ENCODE peak calls at places on chromosomes 3 and 15, in nine cellular contexts. D is ascending aorta; W is fibroblast of the aortic adventitia; R is left lung; B is MM.1S; V is ovary; J is cardiac fibroblast; P is neural progenitor cell; E is CD8-positive, alpha-beta T cell. C is an unnamed sample.

GRCh38 chr3:105662326-105662725 is 206.5 kb downstream of the CBLB start:
- DNase-seq in D (no peak), B (no peak), J (no peak), V (no peak), P (no peak), W (peak), R (no peak), E (no peak), C (no peak)

GRCh38 chr3:115040673-115041286 is 106.3 kb downstream of the ZBTB20 start:
- DNase-seq in P (peak), E (peak), J (peak), B (peak), D (no peak), R (no peak), W (peak), V (no peak), C (no peak)

GRCh38 chr3:5053021-5053831 is 68.9 kb upstream of the ARL8B start:
- DNase-seq in D (no peak), B (no peak), W (peak), J (peak), E (no peak), V (no peak), P (no peak), R (no peak), C (no peak)

GRCh38 chr15:84910928-84911623 is 26.6 kb downstream of the SLC28A1 start:
- DNase-seq in J (no peak), V (no peak), W (no peak), E (no peak), R (no peak), P (no peak), D (no peak), B (no peak), C (no peak)

GRCh38 chr3:45546636-45547201 is 47.8 kb upstream of the LIMD1 start:
- DNase-seq in W (no peak), R (no peak), D (no peak), B (no peak), P (peak), E (no peak), J (no peak), V (no peak), C (no peak)

GRCh38 chr3:4825572-4826236 is 153.5 kb upstream of the BHLHE40 start:
- DNase-seq in V (no peak), D (no peak), E (no peak), J (no peak), W (no peak), R (peak), P (no peak), B (no peak), C (no peak)

GRCh38 chr15:74525946-74526345 is 15.1 kb upstream of the ARID3B start:
- DNase-seq in D (no peak), V (no peak), B (no peak), E (no peak), W (peak), R (no peak), P (no peak), J (no peak), C (no peak)

GRCh38 chr15:68224546-68225250 is 4.8 kb downstream of the CLN6 start:
- DNase-seq in J (no peak), V (no peak), W (no peak), E (no peak), P (no peak), D (no peak), B (peak), R (no peak), C (peak)

GRCh38 chr3:32841341-32841740 is 23.5 kb downstream of the TRIM71 start:
- DNase-seq in R (no peak), J (no peak), E (no peak), P (no peak), V (no peak), B (no peak), W (no peak), D (no peak), C (no peak)

GRCh38 chr15:89127054-89127702 is 38.9 kb downstream of the ABHD2 start:
- DNase-seq in D (no peak), E (no peak), J (no peak), R (no peak), W (peak), P (no peak), V (no peak), B (peak), C (no peak)

GRCh38 chr3:36895488-36896409 is 49.1 kb downstream of the TRANK1 start:
- DNase-seq in B (no peak), P (no peak), J (no peak), E (no peak), D (no peak), V (no peak), R (no peak), W (no peak), C (no peak)

GRCh38 chr3:126971891-126972351 is 11.0 kb upstream of the PLXNA1 start:
- DNase-seq in V (peak), W (peak), P (peak), B (no peak), E (no peak), R (peak), J (peak), D (peak), C (no peak)

GRCh38 chr3:194281306-194281705 is 69.8 kb downstream of the CPN2 start:
- DNase-seq in E (no peak), J (no peak), V (no peak), B (no peak), R (no peak), W (no peak), P (no peak), D (no peak), C (no peak)

GRCh38 chr3:46276497-46277099 is 34.3 kb downstream of the CCR3 start:
- DNase-seq in B (peak), D (no peak), E (peak), J (no peak), W (no peak), V (no peak), R (peak), P (peak), C (no peak)

GRCh38 chr3:184198509-184198908 is 12.5 kb downstream of the ABCF3 start:
- DNase-seq in B (no peak), E (no peak), D (no peak), W (no peak), V (no peak), J (no peak), R (peak), P (no peak), C (no peak)
- TF ChIP-seq CTCF in B (no peak), E (no peak), D (no peak), W (no peak), V (no peak), J (no peak), R (no peak), P (no peak), C (no peak)

GRCh38 chr3:30615615-30616346 is 9.4 kb downstream of the TGFBR2 start:
- DNase-seq in R (no peak), J (no peak), D (no peak), E (no peak), P (no peak), B (no peak), W (no peak), V (no peak), C (no peak)
- H3K4me3 ChIP-seq in R (no peak), J (no peak), D (peak), E (peak), P (no peak), B (no peak), W (no peak), V (no peak), C (no peak)

GRCh38 chr15:94230886-94231727 is at the start of gene MCTP2:
- DNase-seq in E (peak), V (peak), D (peak), B (peak), W (peak), P (peak), J (peak), R (peak), C (no peak)
- TF ChIP-seq CTCF in E (no peak), V (no peak), D (no peak), B (peak), W (no peak), P (peak), J (no peak), R (no peak), C (no peak)

GRCh38 chr15:94677202-94677790 is 445.9 kb downstream of the MCTP2 start:
- DNase-seq in D (no peak), J (no peak), R (no peak), V (no peak), B (no peak), P (no peak), E (no peak), W (no peak), C (no peak)

GRCh38 chr15:94674251-94674650 is 442.9 kb downstream of the MCTP2 start:
- DNase-seq in W (no peak), B (no peak), J (peak), P (no peak), D (no peak), R (peak), V (peak), E (no peak), C (no peak)

GRCh38 chr15:94671845-94672524 is 440.6 kb downstream of the MCTP2 start:
- DNase-seq in P (peak), J (peak), R (no peak), W (no peak), D (no peak), E (no peak), V (peak), B (no peak), C (no peak)

GRCh38 chr15:94670436-94671034 is 439.2 kb downstream of the MCTP2 start:
- DNase-seq in W (peak), D (no peak), R (no peak), J (peak), V (no peak), P (peak), B (peak), E (no peak), C (no peak)

GRCh38 chr15:94673801-94674200 is 442.4 kb downstream of the MCTP2 start:
- DNase-seq in B (no peak), W (no peak), J (no peak), V (peak), E (no peak), P (no peak), D (no peak), R (no peak), C (no peak)
- H3K4me3 ChIP-seq in B (no peak), W (no peak), J (no peak), V (no peak), E (no peak), P (no peak), D (no peak), R (no peak), C (no peak)

C was measured in GM12864.